ENCODE peak calls at places on chromosome 17, in seven cellular contexts. G is PC-3, Z is foreskin fibroblast, S is AG10803, N is Peyer's patch, M is Caco-2, P is endothelial cell of umbilical vein. O is an unnamed sample.

GRCh38 chr17:50225693-50226092 is 24.3 kb upstream of the COL1A1 start:
- DNase-seq in G (no peak), Z (no peak), N (no peak), P (no peak), S (no peak), M (no peak), O (no peak)

GRCh38 chr17:9529033-9529748 is 46.4 kb downstream of the STX8 start:
- DNase-seq in P (peak), N (no peak), G (peak), M (no peak), Z (peak), S (peak), O (no peak)

GRCh38 chr17:6496636-6497441 is 52.6 kb downstream of the PIMREG start:
- DNase-seq in S (no peak), M (no peak), P (no peak), Z (no peak), G (no peak), N (no peak), O (no peak)

GRCh38 chr17:21196126-21196525 is 17.8 kb downstream of the TMEM11 start:
- DNase-seq in M (no peak), G (peak), N (no peak), P (no peak), S (no peak), Z (no peak), O (no peak)

GRCh38 chr17:16005641-16006040 is 6.0 kb downstream of the TTC19 start:
- DNase-seq in M (no peak), Z (peak), S (no peak), P (no peak), G (no peak), N (no peak), O (no peak)

GRCh38 chr17:58250344-58251011 is 12.1 kb downstream of the LPO start:
- DNase-seq in S (no peak), N (no peak), G (no peak), P (no peak), Z (no peak), M (no peak), O (no peak)

GRCh38 chr17:1604831-1605528 is 23.7 kb downstream of the SLC43A2 start:
- DNase-seq in P (no peak), G (no peak), M (no peak), S (no peak), Z (no peak), N (no peak), O (no peak)

GRCh38 chr17:71412803-71413202 is 708.0 kb upstream of the SOX9 start:
- DNase-seq in M (no peak), G (peak), P (no peak), Z (peak), N (no peak), S (peak), O (no peak)

GRCh38 chr17:76445697-76446448 is 7.1 kb downstream of the UBE2O start:
- DNase-seq in N (no peak), Z (no peak), M (no peak), S (no peak), P (no peak), G (no peak), O (no peak)

GRCh38 chr17:38550661-38551060 is 55.1 kb downstream of the SRCIN1 start:
- DNase-seq in M (no peak), G (peak), S (peak), N (no peak), Z (peak), P (no peak), O (no peak)

GRCh38 chr17:17565471-17566365 is 25.8 kb downstream of the PEMT start:
- DNase-seq in S (peak), M (no peak), N (no peak), P (no peak), Z (no peak), G (no peak), O (no peak)

GRCh38 chr17:57653279-57653678 is 91.8 kb downstream of the CCDC182 start:
- DNase-seq in N (no peak), P (no peak), M (no peak), G (no peak), S (no peak), Z (no peak), O (no peak)

GRCh38 chr17:7769854-7770253 is 52.3 kb downstream of the DNAH2 start:
- DNase-seq in Z (no peak), M (no peak), N (no peak), P (no peak), G (peak), S (no peak), O (no peak)

GRCh38 chr17:59699218-59699617 is 8.0 kb downstream of the PTRH2 start:
- DNase-seq in N (no peak), G (no peak), M (no peak), S (no peak), P (no peak), Z (no peak), O (no peak)

GRCh38 chr17:62876664-62877411 is 68.7 kb upstream of the MARCHF10 start:
- DNase-seq in N (no peak), G (peak), Z (no peak), M (no peak), S (peak), P (peak), O (no peak)

GRCh38 chr17:54666559-54666958 is 234.1 kb upstream of the TOM1L1 start:
- DNase-seq in G (no peak), S (no peak), N (no peak), M (no peak), Z (no peak), P (no peak), O (no peak)

GRCh38 chr17:48570325-48571023 is 7.7 kb downstream of the HOXB4 start:
- DNase-seq in M (no peak), P (peak), Z (no peak), S (peak), G (no peak), N (no peak), O (no peak)
- H3K4me3 ChIP-seq in M (no peak), P (no peak), Z (no peak), S (peak), G (no peak), N (peak), O (peak)

GRCh38 chr17:78042542-78042941 is 84.0 kb downstream of the TNRC6C start:
- DNase-seq in N (no peak), Z (no peak), M (no peak), P (no peak), S (no peak), G (no peak), O (no peak)

GRCh38 chr17:78043031-78043430 is 84.5 kb downstream of the TNRC6C start:
- DNase-seq in S (no peak), N (no peak), M (no peak), G (no peak), P (no peak), Z (no peak), O (no peak)

GRCh38 chr17:78046923-78047322 is 81.6 kb downstream of the TMC6 start:
- DNase-seq in S (no peak), M (no peak), P (no peak), G (peak), Z (no peak), N (no peak), O (no peak)

GRCh38 chr17:78045316-78045715 is 83.2 kb downstream of the TMC6 start:
- DNase-seq in N (no peak), P (no peak), S (no peak), G (peak), Z (no peak), M (no peak), O (no peak)

GRCh38 chr17:78044280-78044835 is 84.2 kb downstream of the TMC6 start:
- DNase-seq in S (no peak), N (no peak), M (no peak), P (no peak), Z (peak), G (peak), O (no peak)
- TF ChIP-seq CTCF in S (no peak), N (no peak), M (no peak), P (no peak), Z (no peak), G (no peak), O (no peak)

GRCh38 chr17:81648707-81649085 is 7.6 kb downstream of the PDE6G start:
- DNase-seq in G (no peak), Z (no peak), N (no peak), S (no peak), M (no peak), P (no peak), O (no peak)
- H3K4me3 ChIP-seq in G (no peak), Z (no peak), N (no peak), S (no peak), M (no peak), P (no peak), O (no peak)

DNA sequence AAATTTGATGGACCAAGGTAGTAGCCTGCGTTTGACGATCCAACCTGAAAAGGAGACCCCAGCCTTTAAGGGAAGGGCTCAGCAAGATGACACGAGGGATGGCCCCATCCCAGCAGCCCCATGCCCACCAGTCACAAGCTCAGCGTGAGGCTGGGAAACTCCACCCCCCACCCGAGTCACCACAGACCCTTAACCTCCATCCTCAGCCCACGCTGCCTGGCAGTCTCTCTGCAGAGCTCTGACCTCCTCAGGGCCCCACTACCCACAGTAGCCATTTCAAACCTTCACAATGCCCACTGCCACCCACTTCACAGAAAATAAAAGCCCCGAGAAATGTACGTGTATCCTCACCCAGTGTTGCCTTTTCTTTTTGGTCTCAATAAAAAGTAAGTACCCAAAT is 18.7 kb downstream of the USP36 start:
- DNase-seq in Z (peak), M (no peak), G (no peak), S (no peak), P (no peak), N (no peak), O (no peak)
- TF ChIP-seq CTCF in Z (no peak), M (no peak), G (no peak), S (no peak), P (no peak), N (no peak), O (no peak)

GRCh38 chr17:55843785-55844184 is 92.9 kb downstream of the PCTP start:
- DNase-seq in S (no peak), Z (no peak), G (no peak), P (no peak), N (no peak), M (no peak), O (no peak)

GRCh38 chr17:55842405-55843158 is 91.7 kb downstream of the PCTP start:
- DNase-seq in M (no peak), Z (no peak), G (no peak), P (no peak), N (no peak), S (peak), O (no peak)

GRCh38 chr17:55846745-55847144 is 95.9 kb downstream of the PCTP start:
- DNase-seq in Z (no peak), M (no peak), S (no peak), N (no peak), G (no peak), P (no peak), O (no peak)

DNA sequence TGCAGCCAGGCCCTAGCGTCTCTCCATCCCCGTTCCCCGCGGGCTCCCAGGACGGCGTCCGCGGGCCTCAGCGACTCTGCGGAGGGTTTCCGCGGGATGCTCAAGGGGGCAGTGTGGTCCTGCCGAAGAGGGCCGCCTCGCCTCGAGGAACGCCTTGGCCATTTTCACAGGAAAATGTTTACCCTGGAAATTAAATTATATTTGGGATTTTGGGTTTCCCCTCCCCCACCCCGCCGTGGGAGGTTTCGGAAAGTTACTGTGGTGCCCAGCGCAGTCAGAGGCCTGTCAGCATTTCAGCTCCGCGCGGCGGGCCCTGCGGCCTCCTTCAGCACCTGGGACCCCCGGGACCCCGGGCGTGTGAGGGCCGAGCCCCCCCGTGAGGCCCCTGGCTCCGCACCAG is 94.5 kb downstream of the PCTP start:
- DNase-seq in P (peak), Z (peak), S (peak), M (no peak), N (no peak), G (no peak), O (peak)
- H3K4me3 ChIP-seq in P (no peak), Z (peak), S (peak), M (no peak), N (peak), G (no peak), O (no peak)

GRCh38 chr17:78753316-78754250 is 28.5 kb downstream of the CYTH1 start:
- DNase-seq in S (no peak), P (no peak), Z (no peak), M (no peak), G (peak), N (no peak), O (no peak)
- TF ChIP-seq CTCF in S (no peak), P (no peak), Z (no peak), M (no peak), G (no peak), N (no peak), O (no peak)

DNA sequence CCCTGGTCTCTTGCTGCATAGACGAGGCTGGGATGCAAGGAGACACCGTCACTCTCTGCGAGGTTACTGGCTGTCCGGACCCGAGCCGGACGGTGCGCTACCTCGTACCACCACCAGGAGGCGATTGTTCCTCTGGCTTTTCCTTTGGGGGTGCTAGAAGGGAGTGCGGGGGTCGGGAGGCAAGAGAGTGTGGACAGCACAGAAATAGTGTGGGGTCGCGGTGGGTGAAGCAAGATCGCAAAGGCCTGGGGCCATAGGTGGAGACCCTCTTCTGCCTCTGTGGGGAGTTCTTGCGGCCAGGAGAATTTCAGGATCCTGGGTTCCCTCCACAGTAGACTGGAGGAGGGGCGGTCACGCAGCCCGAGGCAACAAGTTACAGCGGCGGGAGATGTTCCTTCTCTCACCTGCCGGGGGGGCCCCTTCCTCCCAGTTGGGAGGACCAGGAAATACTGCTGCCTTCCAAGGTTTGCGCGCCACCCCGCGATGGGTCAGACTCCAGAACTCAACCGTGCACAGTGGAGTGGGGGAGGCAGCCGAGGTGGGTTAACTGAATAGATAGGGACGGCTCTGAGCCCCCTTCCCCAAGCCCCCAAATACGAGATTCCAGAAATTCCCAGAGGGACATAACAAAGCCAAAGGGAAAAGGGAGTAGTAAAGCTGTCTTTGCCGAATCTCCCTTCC is 6.9 kb downstream of the PHOSPHO1 start:
- DNase-seq in S (no peak), P (no peak), Z (no peak), N (peak), M (peak), G (peak), O (peak)
- H3K4me3 ChIP-seq in S (no peak), P (no peak), Z (no peak), N (peak), M (peak), G (peak), O (peak)

O was measured in transverse colon.